ENCODE peak calls at places on chromosomes 11 and 22, in ten cellular contexts. E, C, Y, S, N, T, I, B, H and K are unnamed samples.

GRCh38 chr11:2797741-2798361 is 87.7 kb downstream of the CDKN1C start:
- DNase-seq in E (no peak), C (no peak), Y (peak; percentile 13), S (no peak), N (no peak), T (no peak), I (no peak), B (no peak), H (no peak), K (no peak)

GRCh38 chr11:31958086-31958735 is 132.7 kb upstream of the RCN1 start:
- DNase-seq in E (peak; percentile 17), C (peak; percentile 40), Y (peak; percentile 73), S (peak; percentile 43), N (no peak), T (peak; percentile 77), I (peak; percentile 25), B (peak; percentile 66), H (peak; percentile 43), K (peak; percentile 58)

GRCh38 chr11:77779935-77780334 is 40.6 kb downstream of the RSF1 start:
- DNase-seq in E (no peak), C (no peak), Y (no peak), S (peak; percentile 42), N (no peak), T (peak; percentile 68), I (peak; percentile 48), B (no peak), H (peak; percentile 53), K (peak; percentile 34)

GRCh38 chr11:131408011-131408640 is 37.7 kb downstream of the NTM start:
- DNase-seq in E (no peak), C (no peak), Y (no peak), S (peak; percentile 11), N (peak; percentile 0), T (peak; percentile 65), I (peak; percentile 73), B (peak; percentile 51), H (peak; percentile 25), K (peak; percentile 52)

GRCh38 chr11:82631722-82632630 is 101.7 kb downstream of the FAM181B start:
- DNase-seq in E (no peak), C (no peak), Y (no peak), S (peak; percentile 15), N (no peak), T (peak; percentile 26), I (peak; percentile 67), B (no peak), H (peak; percentile 2), K (no peak)

GRCh38 chr11:119684361-119685072 is 44.5 kb downstream of the NECTIN1 start:
- DNase-seq in E (no peak), C (no peak), Y (no peak), S (peak; percentile 62), N (no peak), T (peak; percentile 95), I (peak; percentile 88), B (no peak), H (peak; percentile 79), K (peak; percentile 52)

GRCh38 chr22:37647928-37648327 is 8.5 kb downstream of the SH3BP1 start:
- DNase-seq in E (no peak), C (peak; percentile 81), Y (no peak), S (peak; percentile 59), N (no peak), T (no peak), I (no peak), B (no peak), H (peak; percentile 80), K (peak; percentile 36)

GRCh38 chr11:96033569-96033968 is 109.7 kb upstream of the MTMR2 start:
- DNase-seq in E (no peak), C (no peak), Y (no peak), S (no peak), N (no peak), T (no peak), I (no peak), B (no peak), H (no peak), K (no peak)

GRCh38 chr22:34861787-34862186 is 204.2 kb upstream of the ISX start:
- DNase-seq in E (no peak), C (no peak), Y (no peak), S (no peak), N (no peak), T (no peak), I (no peak), B (no peak), H (no peak), K (no peak)

GRCh38 chr11:86386791-86387190 is 12.1 kb downstream of the CCDC81 start:
- DNase-seq in E (no peak), C (no peak), Y (no peak), S (no peak), N (no peak), T (no peak), I (no peak), B (no peak), H (peak; percentile 6), K (peak; percentile 41)

GRCh38 chr11:126992065-126992803 is 8.3 kb downstream of the KIRREL3 start:
- DNase-seq in E (no peak), C (no peak), Y (no peak), S (peak; percentile 96), N (peak; percentile 98), T (peak; percentile 81), I (peak; percentile 67), B (no peak), H (peak; percentile 100), K (peak; percentile 100)

GRCh38 chr11:122215244-122215992 is 99.4 kb upstream of the BLID start:
- DNase-seq in E (no peak), C (peak; percentile 51), Y (peak; percentile 86), S (peak; percentile 84), N (peak; percentile 93), T (peak; percentile 80), I (peak; percentile 32), B (peak; percentile 89), H (peak; percentile 99), K (peak; percentile 100)

GRCh38 chr11:116078101-116078561 is 573.9 kb upstream of the CADM1 start:
- DNase-seq in E (no peak), C (no peak), Y (no peak), S (no peak), N (no peak), T (no peak), I (no peak), B (no peak), H (peak; percentile 11), K (no peak)

DNA sequence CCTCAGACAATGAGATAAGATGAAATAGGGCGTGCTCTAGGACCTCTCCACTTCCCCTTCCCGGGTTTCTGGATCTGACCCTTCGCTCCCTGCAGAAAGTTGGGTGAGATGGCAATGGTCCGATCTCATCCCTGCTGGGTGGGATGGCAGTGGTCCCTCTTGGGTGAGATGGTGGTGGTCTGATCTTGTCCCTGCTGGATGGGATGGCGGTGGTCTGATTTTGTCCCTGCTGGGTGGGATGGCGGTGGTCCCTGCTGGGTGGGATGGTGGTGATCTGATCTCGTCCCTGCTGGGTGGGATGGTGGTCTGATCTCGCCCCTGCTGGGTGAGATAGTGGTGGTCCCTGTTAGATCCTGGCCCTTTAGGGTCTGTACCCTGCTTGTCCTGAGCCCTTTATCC is 21.3 kb downstream of the ST14 start:
- DNase-seq in E (no peak), C (no peak), Y (no peak), S (no peak), N (no peak), T (no peak), I (no peak), B (no peak), H (no peak), K (no peak)
- H3K4me3 ChIP-seq in E (no peak overlapping the region), C (no peak overlapping the region), Y (no peak overlapping the region), S (no peak overlapping the region), N (no peak overlapping the region), T (no peak overlapping the region), I (no peak overlapping the region), B (no peak overlapping the region), H (no peak overlapping the region), K (no peak overlapping the region)

GRCh38 chr11:61826930-61827572 is 1.0 kb upstream of the FADS2 start:
- DNase-seq in E (no peak), C (no peak), Y (peak; percentile 62), S (no peak), N (no peak), T (no peak), I (no peak), B (no peak), H (no peak), K (no peak)
- H3K4me3 ChIP-seq in E (peak overlapping the region; percentile 28), C (no peak overlapping the region), Y (peak overlapping the region; percentile 53), S (peak overlapping the region; percentile 83), N (peak overlapping the region; percentile 82), T (peak overlapping the region; percentile 88), I (peak overlapping the region; percentile 61), B (peak overlapping the region; percentile 37), H (peak overlapping the region; percentile 98), K (peak overlapping the region; percentile 84)

GRCh38 chr11:414333-414857 is 404 bp downstream of the SIGIRR start:
- DNase-seq in E (no peak), C (no peak), Y (peak; percentile 9), S (no peak), N (no peak), T (no peak), I (no peak), B (no peak), H (no peak), K (no peak)
- H3K4me3 ChIP-seq in E (peak overlapping the region; percentile 91), C (no peak overlapping the region), Y (peak overlapping the region; percentile 32), S (no peak overlapping the region), N (no peak overlapping the region), T (peak overlapping the region; percentile 62), I (no peak overlapping the region), B (peak overlapping the region; percentile 23), H (no peak overlapping the region), K (no peak overlapping the region)

GRCh38 chr11:35144103-35144741 is 5.3 kb downstream of the CD44 start:
- DNase-seq in E (peak; percentile 76), C (no peak), Y (no peak), S (peak; percentile 81), N (no peak), T (peak; percentile 83), I (peak; percentile 91), B (no peak), H (peak; percentile 88), K (peak; percentile 92)

GRCh38 chr11:35141034-35141433 is 2.1 kb downstream of the CD44 start:
- DNase-seq in E (no peak), C (no peak), Y (no peak), S (no peak), N (no peak), T (no peak), I (no peak), B (no peak), H (no peak), K (no peak)

GRCh38 chr11:35143509-35144102 is 4.6 kb downstream of the CD44 start:
- DNase-seq in E (no peak), C (no peak), Y (no peak), S (no peak), N (no peak), T (no peak), I (peak; percentile 69), B (no peak), H (no peak), K (no peak)

GRCh38 chr11:35141538-35141937 is 2.6 kb downstream of the CD44 start:
- DNase-seq in E (peak; percentile 41), C (no peak), Y (peak; percentile 73), S (no peak), N (no peak), T (peak; percentile 73), I (no peak), B (peak; percentile 78), H (no peak), K (peak; percentile 35)

DNA sequence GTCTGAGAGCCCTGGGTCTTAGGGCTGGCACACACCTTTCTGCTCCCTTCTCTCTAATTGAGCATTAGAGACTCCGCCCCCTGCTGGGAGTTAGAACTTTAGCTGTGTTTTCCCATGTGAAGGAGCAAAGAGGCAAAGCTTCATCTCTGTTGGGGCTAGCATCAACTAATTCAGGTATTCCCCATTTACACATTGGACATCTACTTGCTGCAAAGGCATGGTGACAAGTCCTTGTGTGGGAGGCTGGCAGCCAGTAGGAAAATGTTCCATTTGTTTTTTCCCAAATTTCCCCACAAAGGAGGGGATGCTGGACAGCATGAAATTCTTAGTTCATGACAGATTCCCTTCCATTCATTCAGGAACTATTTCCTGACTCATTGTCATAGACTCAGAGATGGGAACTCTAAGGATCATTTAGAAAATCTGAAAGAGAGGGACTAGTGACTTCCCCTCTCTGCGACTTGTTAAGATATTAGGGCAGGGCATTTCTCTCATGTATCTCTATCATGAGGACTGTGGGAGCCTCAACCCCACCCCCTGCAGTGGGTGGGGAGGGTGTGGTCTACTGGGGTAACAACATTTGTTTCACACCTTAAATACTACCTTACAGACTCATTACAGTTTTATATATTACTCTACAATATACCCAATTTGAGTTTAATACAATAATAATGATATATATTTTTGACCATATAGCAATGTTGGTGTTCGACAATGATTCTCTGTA is 3.7 kb downstream of the CD44 start:
- DNase-seq in E (peak; percentile 55), C (no peak), Y (no peak), S (no peak), N (peak; percentile 66), T (peak; percentile 83), I (peak; percentile 84), B (no peak), H (peak; percentile 91), K (peak; percentile 78)
- H3K4me3 ChIP-seq in E (peak overlapping the region; percentile 62), C (no peak overlapping the region), Y (no peak overlapping the region), S (peak overlapping the region; percentile 98), N (peak overlapping the region; percentile 24), T (peak overlapping the region; percentile 99), I (no peak overlapping the region), B (no peak overlapping the region), H (peak overlapping the region; percentile 99), K (peak overlapping the region; percentile 100)